ENCODE peak calls at places on chromosome 10, in seven cellular contexts. W, T, B, R, A, N and V are unnamed samples.

GRCh38 chr10:78886129-78886528 is 182.6 kb upstream of the ZMIZ1 start:
- DNase-seq in W (no peak), T (no peak), B (no peak), R (no peak), A (no peak), N (no peak), V (no peak)

GRCh38 chr10:94496646-94497045 is 48.9 kb upstream of the HELLS start:
- DNase-seq in W (no peak), T (no peak), B (no peak), R (no peak), A (peak; percentile 5), N (no peak), V (no peak)

GRCh38 chr10:30742471-30742870 is 112.9 kb upstream of the LYZL2 start:
- DNase-seq in W (no peak), T (no peak), B (no peak), R (no peak), A (no peak), N (no peak), V (no peak)

GRCh38 chr10:3948843-3949242 is 163.8 kb upstream of the KLF6 start:
- DNase-seq in W (no peak), T (peak; percentile 33), B (no peak), R (peak; percentile 80), A (peak; percentile 83), N (no peak), V (no peak)

GRCh38 chr10:103889121-103889720 is 28.8 kb downstream of the STN1 start:
- DNase-seq in W (no peak), T (no peak), B (no peak), R (no peak), A (no peak), N (no peak), V (no peak)

GRCh38 chr10:32954545-32955298 is 3.3 kb downstream of the ITGB1 start:
- DNase-seq in W (no peak), T (peak; percentile 15), B (no peak), R (no peak), A (no peak), N (no peak), V (no peak)

GRCh38 chr10:71835671-71836593 is 15.1 kb downstream of the PSAP start:
- DNase-seq in W (no peak), T (peak; percentile 30), B (no peak), R (peak; percentile 92), A (peak; percentile 88), N (peak; percentile 34), V (no peak)

GRCh38 chr10:122112021-122112616 is 123.2 kb downstream of the TACC2 start:
- DNase-seq in W (peak; percentile 16), T (no peak), B (no peak), R (peak; percentile 58), A (peak; percentile 76), N (no peak), V (no peak)

GRCh38 chr10:95249467-95249866 is 41.3 kb downstream of the PDLIM1 start:
- DNase-seq in W (no peak), T (no peak), B (no peak), R (no peak), A (peak; percentile 69), N (no peak), V (no peak)

GRCh38 chr10:86267286-86268195 is 99.1 kb downstream of the GRID1 start:
- DNase-seq in W (no peak), T (no peak), B (no peak), R (no peak), A (no peak), N (peak; percentile 37), V (no peak)

GRCh38 chr10:45160266-45160665 is 155.1 kb downstream of the OR13A1 start:
- DNase-seq in W (no peak), T (peak; percentile 96), B (no peak), R (peak; percentile 68), A (peak; percentile 6), N (no peak), V (no peak)

GRCh38 chr10:84352251-84352842 is 24.0 kb downstream of the CCSER2 start:
- DNase-seq in W (peak; percentile 53), T (peak; percentile 62), B (peak; percentile 91), R (peak; percentile 59), A (peak; percentile 63), N (peak; percentile 68), V (peak; percentile 65)

GRCh38 chr10:86155034-86155656 is 211.4 kb downstream of the GRID1 start:
- DNase-seq in W (no peak), T (no peak), B (peak; percentile 22), R (no peak), A (no peak), N (peak; percentile 18), V (no peak)

GRCh38 chr10:83142074-83142563 is 997.2 kb upstream of the GHITM start:
- DNase-seq in W (no peak), T (peak; percentile 8), B (no peak), R (no peak), A (no peak), N (no peak), V (no peak)

GRCh38 chr10:110534571-110534970 is 32.9 kb upstream of the SMC3 start:
- DNase-seq in W (no peak), T (no peak), B (no peak), R (no peak), A (no peak), N (no peak), V (no peak)

GRCh38 chr10:3568983-3569382 is 216.0 kb downstream of the KLF6 start:
- DNase-seq in W (no peak), T (no peak), B (no peak), R (no peak), A (no peak), N (no peak), V (no peak)

GRCh38 chr10:8070440-8070839 is 16.0 kb downstream of the GATA3 start:
- DNase-seq in W (no peak), T (peak; percentile 77), B (no peak), R (no peak), A (no peak), N (no peak), V (no peak)

GRCh38 chr10:13775786-13776780 is 189.3 kb downstream of the PRPF18 start:
- DNase-seq in W (no peak), T (peak; percentile 82), B (no peak), R (peak; percentile 87), A (peak; percentile 64), N (no peak), V (no peak)

GRCh38 chr10:69153227-69153626 is 26.8 kb upstream of the SUPV3L1 start:
- DNase-seq in W (no peak), T (no peak), B (no peak), R (no peak), A (no peak), N (no peak), V (no peak)

GRCh38 chr10:76333801-76334200 is 902.4 kb downstream of the LRMDA start:
- DNase-seq in W (no peak), T (no peak), B (no peak), R (no peak), A (no peak), N (peak; percentile 48), V (no peak)

GRCh38 chr10:65945071-65945470 is 980.8 kb upstream of the LRRTM3 start:
- DNase-seq in W (no peak), T (peak; percentile 21), B (no peak), R (peak; percentile 18), A (no peak), N (no peak), V (no peak)

GRCh38 chr10:31148955-31149354 is 117.3 kb upstream of the ZNF438 start:
- DNase-seq in W (no peak), T (no peak), B (no peak), R (no peak), A (no peak), N (no peak), V (no peak)

GRCh38 chr10:89138755-89139154 is 68.4 kb downstream of the CH25H start:
- DNase-seq in W (no peak), T (no peak), B (no peak), R (peak; percentile 59), A (no peak), N (no peak), V (no peak)

GRCh38 chr10:73920084-73920483 is 9.2 kb downstream of the PLAU start:
- DNase-seq in W (no peak), T (peak; percentile 95), B (peak; percentile 30), R (no peak), A (no peak), N (no peak), V (peak; percentile 61)
- H3K4me2 ChIP-seq in W (no peak overlapping the region), T (peak overlapping the region; percentile 70), B (no peak overlapping the region), R (no peak overlapping the region), A (no peak overlapping the region), N (no peak overlapping the region), V (peak overlapping the region; percentile 56)

GRCh38 chr10:101773923-101774588 is 1.9 kb downstream of the FGF8 start:
- DNase-seq in W (no peak), T (no peak), B (peak; percentile 50), R (no peak), A (no peak), N (peak; percentile 44), V (no peak)

GRCh38 chr10:101775273-101776131 is at the start of gene FGF8:
- DNase-seq in W (no peak), T (no peak), B (peak; percentile 32), R (no peak), A (no peak), N (peak; percentile 56), V (no peak)

GRCh38 chr10:101772017-101772894 is 3.7 kb downstream of the FGF8 start:
- DNase-seq in W (no peak), T (no peak), B (no peak), R (no peak), A (no peak), N (no peak), V (no peak)

GRCh38 chr10:101772895-101773761 is 2.8 kb downstream of the FGF8 start:
- DNase-seq in W (no peak), T (no peak), B (peak; percentile 43), R (no peak), A (no peak), N (peak; percentile 44), V (no peak)

GRCh38 chr10:101774589-101775272 is 1.2 kb downstream of the FGF8 start:
- DNase-seq in W (no peak), T (no peak), B (peak; percentile 71), R (no peak), A (no peak), N (peak; percentile 67), V (no peak)
- TF ChIP-seq EZH2 in W (no peak), T (peak; percentile 69), B (peak; percentile 46), R (peak; percentile 94), A (peak; percentile 66), N (peak; percentile 79), V (no peak)

GRCh38 chr10:101672536-101672935 is 22.4 kb downstream of the FBXW4 start:
- DNase-seq in W (no peak), T (no peak), B (no peak), R (no peak), A (no peak), N (no peak), V (no peak)
- H3K4me2 ChIP-seq in W (no peak overlapping the region), T (no peak overlapping the region), B (no peak overlapping the region), R (no peak overlapping the region), A (no peak overlapping the region), N (no peak overlapping the region), V (no peak overlapping the region)

DNA sequence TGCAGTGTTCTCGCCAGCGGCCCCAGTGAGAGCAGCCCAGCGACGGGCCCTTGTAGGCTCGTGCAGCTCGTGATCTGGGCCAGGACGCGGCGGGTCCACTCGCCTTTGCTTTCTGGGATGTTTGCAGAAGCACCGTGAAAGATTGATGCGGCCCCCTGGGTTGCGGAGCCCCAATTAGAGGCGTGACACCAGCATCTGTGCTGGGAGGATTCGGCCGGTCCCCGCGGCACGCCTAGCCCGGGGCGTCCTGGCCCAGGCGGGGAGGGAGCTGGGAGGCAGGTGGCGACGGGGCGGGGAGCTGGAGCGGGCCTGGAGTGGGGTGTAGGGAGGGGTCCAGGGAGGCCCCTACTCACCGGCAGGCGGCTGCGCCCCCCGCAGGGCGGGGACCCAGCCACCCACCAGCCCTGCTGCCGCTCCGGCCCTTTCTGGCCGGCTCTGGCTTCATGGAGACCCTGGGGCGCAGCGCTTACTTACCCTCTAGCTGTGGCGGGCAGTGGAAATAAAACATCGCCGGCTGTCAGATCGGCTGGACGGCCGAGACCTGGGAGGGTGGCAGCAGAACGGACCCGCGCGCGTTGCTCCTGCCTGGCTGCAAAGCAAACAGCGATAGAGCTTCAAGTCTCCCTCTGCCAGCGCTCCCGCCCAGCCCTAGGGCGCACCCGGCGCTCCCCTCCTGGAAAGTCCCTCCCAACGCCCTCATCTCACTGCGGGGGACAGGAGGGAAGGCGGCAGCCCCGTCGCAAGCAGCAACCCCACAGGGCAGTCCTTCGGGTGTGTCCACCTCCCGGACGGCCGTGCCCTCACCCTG is 752 bp downstream of the DRGX start:
- DNase-seq in W (no peak), T (peak; percentile 12), B (peak; percentile 67), R (no peak), A (no peak), N (peak; percentile 51), V (no peak)
- TF ChIP-seq EZH2 in W (no peak), T (peak; percentile 77), B (peak; percentile 8), R (peak; percentile 77), A (peak; percentile 99), N (peak; percentile 63), V (no peak)